ENCODE peak calls at places on chromosomes 16 and 17, in seven cellular contexts. T, I, X, D, H, P and B are unnamed samples.
A peak's percentile ranks its signal among the peaks of the same experiment; 100 is the strongest.

GRCh38 chr16:72256398-72257048 is 84.6 kb upstream of the PMFBP1 start:
- DNase-seq in T (no peak), D (no peak), X (no peak), P (no peak), I (no peak), H (no peak), B (peak; percentile 26)

GRCh38 chr17:32461853-32462617 is 17.7 kb downstream of the PSMD11 start:
- DNase-seq in I (no peak), T (peak; percentile 63), D (no peak), P (peak; percentile 51), H (no peak), X (no peak), B (no peak)

GRCh38 chr16:81633147-81633619 is 145.9 kb upstream of the PLCG2 start:
- DNase-seq in D (no peak), I (no peak), X (no peak), P (no peak), T (no peak), H (no peak), B (no peak)

GRCh38 chr17:9985622-9986021 is 80.6 kb upstream of the RCVRN start:
- DNase-seq in D (no peak), I (no peak), P (no peak), X (no peak), H (no peak), T (no peak), B (no peak)

GRCh38 chr16:65975049-65975708 is 391.3 kb upstream of the CDH5 start:
- DNase-seq in P (peak; percentile 16), T (no peak), D (no peak), I (no peak), X (no peak), H (no peak), B (no peak)

GRCh38 chr16:28264656-28265055 is 27.7 kb upstream of the SBK1 start:
- DNase-seq in H (no peak), T (peak; percentile 44), P (no peak), X (no peak), I (no peak), D (no peak), B (peak; percentile 84)

GRCh38 chr17:48996696-48997102 is 486 bp upstream of the IGF2BP1 start:
- DNase-seq in I (no peak), P (no peak), H (no peak), X (no peak), D (no peak), T (no peak), B (no peak)

GRCh38 chr16:17328971-17329370 is 141.8 kb downstream of the XYLT1 start:
- DNase-seq in H (no peak), D (no peak), I (no peak), P (no peak), X (no peak), T (peak; percentile 63), B (peak; percentile 31)

GRCh38 chr17:67993998-67994361 is 2.3 kb downstream of the C17orf58 start:
- DNase-seq in H (no peak), I (peak; percentile 29), T (no peak), P (no peak), X (no peak), D (no peak), B (no peak)

GRCh38 chr16:4915226-4915761 is 21.7 kb downstream of the PPL start:
- DNase-seq in X (no peak), D (no peak), I (no peak), H (peak; percentile 82), T (no peak), P (peak; percentile 57), B (no peak)

GRCh38 chr16:8847623-8848022 is 21.2 kb downstream of the CARHSP1 start:
- DNase-seq in I (no peak), T (no peak), X (peak; percentile 87), H (no peak), D (no peak), P (no peak), B (no peak)
- TF ChIP-seq POLR2A in I (peak; percentile 35), T (no peak), X (no peak), H (no peak), D (no peak), P (no peak), B (no peak)

GRCh38 chr17:81398855-81399451 is 3.7 kb downstream of the BAHCC1 start:
- DNase-seq in D (no peak), X (no peak), P (no peak), I (no peak), T (no peak), H (no peak), B (no peak)

GRCh38 chr17:81401727-81402529 is 6.7 kb downstream of the BAHCC1 start:
- DNase-seq in D (no peak), X (no peak), P (no peak), H (no peak), T (peak; percentile 55), I (no peak), B (no peak)

GRCh38 chr17:81399481-81400153 is 4.4 kb downstream of the BAHCC1 start:
- DNase-seq in I (no peak), T (no peak), D (no peak), P (no peak), X (no peak), H (no peak), B (no peak)

GRCh38 chr17:81400939-81401726 is 5.9 kb downstream of the BAHCC1 start:
- DNase-seq in I (no peak), T (no peak), D (no peak), H (no peak), P (no peak), X (no peak), B (no peak)

GRCh38 chr17:81400154-81400938 is 5.1 kb downstream of the BAHCC1 start:
- DNase-seq in T (no peak), H (no peak), I (no peak), D (no peak), X (no peak), P (no peak), B (peak; percentile 62)
- TF ChIP-seq POLR2A in T (no peak), H (no peak), I (no peak), D (no peak), X (no peak), P (no peak), B (peak; percentile 51)

DNA sequence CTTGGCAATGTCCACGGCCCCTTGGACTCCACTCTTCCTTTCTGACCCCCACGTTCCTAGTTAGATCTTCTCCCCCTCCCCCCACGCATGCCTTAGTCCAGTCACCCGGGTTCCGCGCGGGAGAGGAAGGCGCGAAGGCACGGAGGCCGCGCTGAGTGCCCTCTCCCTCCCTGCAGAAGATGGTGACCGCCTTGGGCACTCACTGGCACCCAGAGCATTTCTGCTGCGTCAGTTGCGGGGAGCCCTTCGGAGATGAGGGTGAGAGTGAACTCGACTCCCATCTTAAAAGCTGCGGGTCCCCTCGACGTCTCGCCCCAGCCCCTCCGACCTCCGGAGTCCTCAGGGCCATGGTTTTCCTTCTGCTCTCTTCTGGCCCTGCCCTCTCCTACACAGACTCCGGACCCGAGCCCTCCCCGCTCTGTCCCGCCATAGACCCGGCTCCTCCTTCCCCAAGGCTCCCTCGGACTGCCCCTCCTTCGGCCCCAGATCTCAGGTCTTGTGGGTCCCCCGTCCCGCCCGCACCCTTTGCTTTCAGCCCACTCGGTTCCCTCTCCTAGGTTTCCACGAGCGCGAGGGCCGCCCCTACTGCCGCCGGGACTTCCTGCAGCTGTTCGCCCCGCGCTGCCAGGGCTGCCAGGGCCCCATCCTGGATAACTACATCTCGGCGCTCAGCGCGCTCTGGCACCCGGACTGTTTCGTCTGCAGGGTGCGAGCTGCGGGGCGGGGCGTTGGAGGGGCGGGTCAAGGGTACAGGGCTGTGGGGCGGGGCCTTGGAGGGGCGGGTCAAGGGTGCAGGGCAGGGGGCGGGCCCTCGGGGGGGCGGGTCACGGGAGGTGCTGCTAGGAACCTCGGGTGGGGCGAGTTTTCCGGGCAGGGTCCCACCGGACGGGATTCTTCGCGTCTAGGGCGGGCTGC is 4.6 kb downstream of the TGFB1I1 start:
- DNase-seq in T (peak; percentile 96), D (peak; percentile 74), I (peak; percentile 89), X (no peak), P (no peak), H (no peak), B (no peak)
- TF ChIP-seq POLR2A in T (peak; percentile 80), D (no peak), I (no peak), X (no peak), P (no peak), H (no peak), B (no peak)

GRCh38 chr17:64615025-64615677 is 47.0 kb downstream of the SMURF2 start:
- DNase-seq in D (no peak), P (no peak), H (no peak), X (no peak), I (no peak), T (no peak), B (no peak)
- TF ChIP-seq POLR2A in D (no peak), P (no peak), H (no peak), X (no peak), I (no peak), T (no peak), B (no peak)

GRCh38 chr16:31196324-31197088 is 6.1 kb downstream of the PYCARD start:
- DNase-seq in X (no peak), I (no peak), P (no peak), H (no peak), D (no peak), T (no peak), B (no peak)
- TF ChIP-seq POLR2A in X (no peak), I (peak; percentile 56), P (no peak), H (no peak), D (no peak), T (no peak), B (no peak)

GRCh38 chr17:7685533-7686220 is 1.6 kb downstream of the TP53 start:
- DNase-seq in P (peak; percentile 93), X (peak; percentile 97), H (peak; percentile 50), I (peak; percentile 73), D (peak; percentile 94), T (peak; percentile 96), B (peak; percentile 90)
- TF ChIP-seq POLR2A in P (no peak), X (no peak), H (no peak), I (peak; percentile 76), D (peak; percentile 22), T (peak; percentile 50), B (no peak)

GRCh38 chr17:38421871-38422819 is 6.1 kb upstream of the ARHGAP23 start:
- DNase-seq in X (no peak), H (no peak), T (no peak), D (no peak), P (no peak), I (no peak), B (no peak)

GRCh38 chr17:38418693-38419507 is 9.4 kb upstream of the ARHGAP23 start:
- DNase-seq in T (no peak), I (no peak), D (no peak), H (no peak), P (no peak), X (no peak), B (no peak)

GRCh38 chr17:38420518-38420917 is 7.7 kb upstream of the ARHGAP23 start:
- DNase-seq in P (no peak), T (no peak), X (no peak), H (no peak), D (no peak), I (no peak), B (no peak)

GRCh38 chr17:38419508-38419981 is 8.7 kb upstream of the ARHGAP23 start:
- DNase-seq in T (no peak), X (no peak), D (no peak), H (no peak), P (no peak), I (no peak), B (no peak)

GRCh38 chr17:38421224-38421841 is 6.9 kb upstream of the ARHGAP23 start:
- DNase-seq in I (no peak), X (no peak), T (no peak), H (no peak), D (no peak), P (no peak), B (no peak)
- TF ChIP-seq POLR2A in I (no peak), X (no peak), T (no peak), H (no peak), D (no peak), P (no peak), B (no peak)

GRCh38 chr17:63425478-63425877 is 20.6 kb downstream of the CYB561 start:
- DNase-seq in P (peak; percentile 78), D (peak; percentile 80), X (no peak), T (peak; percentile 74), H (peak; percentile 83), I (peak; percentile 66), B (peak; percentile 67)
- TF ChIP-seq POLR2A in P (no peak), D (no peak), X (no peak), T (no peak), H (no peak), I (no peak), B (no peak)